ENCODE peak calls at places on chromosomes 7 and 10, in five cellular contexts. C, Y, P, O and B are unnamed samples.

GRCh38 chr10:22700489-22700888 is 13.9 kb downstream of the PIP4K2A start:
- DNase-seq in Y (no peak), C (no peak), O (no peak), P (no peak), B (no peak)

GRCh38 chr10:79050896-79051555 is 17.7 kb upstream of the ZMIZ1 start:
- DNase-seq in C (peak; percentile 56), P (no peak), O (no peak), Y (no peak), B (no peak)

GRCh38 chr7:90771281-90771680 is 175.2 kb downstream of the CDK14 start:
- DNase-seq in C (no peak), O (no peak), Y (no peak), P (no peak), B (no peak)

GRCh38 chr7:158443014-158443687 is 144.5 kb downstream of the PTPRN2 start:
- DNase-seq in P (no peak), C (no peak), O (no peak), Y (no peak), B (no peak)

GRCh38 chr10:123389520-123389919 is 235.3 kb downstream of the BUB3 start:
- DNase-seq in C (no peak), O (no peak), P (no peak), Y (no peak), B (no peak)

GRCh38 chr7:5383314-5384098 is 40.1 kb downstream of the TNRC18 start:
- DNase-seq in C (no peak), O (no peak), Y (no peak), P (no peak), B (no peak)

GRCh38 chr7:21338728-21339164 is 89.1 kb upstream of the SP4 start:
- DNase-seq in P (no peak), Y (no peak), C (no peak), O (no peak), B (no peak)

GRCh38 chr10:24723386-24723787 is 300 bp downstream of the ARHGAP21 start:
- DNase-seq in O (no peak), C (no peak), P (peak; percentile 14), Y (no peak), B (peak; percentile 35)

GRCh38 chr7:133560900-133561299 is 308.0 kb downstream of the EXOC4 start:
- DNase-seq in C (no peak), P (no peak), O (no peak), Y (no peak), B (no peak)

GRCh38 chr10:30502266-30503058 is 68.5 kb downstream of the MAP3K8 start:
- DNase-seq in Y (no peak), C (no peak), P (peak; percentile 35), O (no peak), B (no peak)

GRCh38 chr7:155377837-155378579 is 79.9 kb upstream of the EN2 start:
- DNase-seq in O (no peak), Y (no peak), C (no peak), P (no peak), B (no peak)

GRCh38 chr7:140314571-140315480 is 83.5 kb downstream of the SLC37A3 start:
- DNase-seq in C (no peak), O (no peak), Y (no peak), P (no peak), B (no peak)

GRCh38 chr10:57741751-57742150 is 525.9 kb downstream of the IPMK start:
- DNase-seq in Y (no peak), P (no peak), O (no peak), C (no peak), B (no peak)

GRCh38 chr7:27064169-27064568 is 31.6 kb downstream of the HOXA1 start:
- DNase-seq in C (no peak), O (peak; percentile 13), P (no peak), Y (no peak), B (peak; percentile 70)

GRCh38 chr10:17244712-17245365 is 16.8 kb downstream of the VIM start:
- DNase-seq in O (no peak), P (no peak), Y (no peak), C (no peak), B (no peak)

GRCh38 chr7:3333861-3334260 is 32.8 kb downstream of the SDK1 start:
- DNase-seq in O (no peak), Y (no peak), C (no peak), P (no peak), B (no peak)

GRCh38 chr7:151705744-151706567 is 171.0 kb downstream of the PRKAG2 start:
- DNase-seq in Y (peak; percentile 31), O (no peak), P (no peak), C (no peak), B (peak; percentile 71)

GRCh38 chr10:12613144-12613543 is 263.8 kb downstream of the CAMK1D start:
- DNase-seq in C (no peak), P (no peak), Y (no peak), O (no peak), B (no peak)

GRCh38 chr10:52525761-52526160 is 211.7 kb downstream of the DKK1 start:
- DNase-seq in C (no peak), P (no peak), Y (no peak), O (no peak), B (peak; percentile 61)

GRCh38 chr7:100516135-100516812 is 22.7 kb upstream of the AGFG2 start:
- DNase-seq in P (peak; percentile 34), O (peak; percentile 30), C (no peak), Y (no peak), B (peak; percentile 96)

GRCh38 chr10:5547934-5548660 is 23.3 kb downstream of the CALML3 start:
- DNase-seq in P (no peak), C (peak; percentile 80), O (no peak), Y (no peak), B (peak; percentile 43)

GRCh38 chr10:86376852-86377796 is 10.5 kb upstream of the GRID1 start:
- DNase-seq in O (no peak), Y (peak; percentile 96), C (peak; percentile 89), P (peak; percentile 72), B (peak; percentile 34)

GRCh38 chr7:99563650-99564049 is 5.2 kb downstream of the ZNF655 start:
- DNase-seq in C (no peak), O (no peak), P (no peak), Y (no peak), B (peak; percentile 83)

GRCh38 chr10:30591249-30591670 is 38.3 kb downstream of the LYZL2 start:
- DNase-seq in O (peak; percentile 41), P (peak; percentile 27), Y (peak; percentile 53), C (no peak), B (peak; percentile 37)

GRCh38 chr10:114777415-114777814 is 44.2 kb upstream of the FHIP2A start:
- DNase-seq in Y (no peak), C (no peak), P (no peak), O (no peak), B (no peak)

GRCh38 chr10:34655286-34656170 is 159.6 kb downstream of the PARD3 start:
- DNase-seq in P (no peak), O (peak; percentile 59), Y (peak; percentile 61), C (no peak), B (peak; percentile 74)

GRCh38 chr7:128446306-128446705 is 9.4 kb upstream of the HILPDA start:
- DNase-seq in P (no peak), O (peak; percentile 93), Y (no peak), C (no peak), B (peak; percentile 38)

GRCh38 chr7:137694405-137694804 is 152.4 kb downstream of the DGKI start:
- DNase-seq in Y (no peak), O (no peak), P (no peak), C (no peak), B (peak; percentile 95)

GRCh38 chr10:23146069-23146657 is 45.9 kb upstream of the PTF1A start:
- DNase-seq in Y (no peak), C (no peak), P (no peak), O (no peak), B (no peak)

GRCh38 chr7:137820156-137820555 is 26.6 kb downstream of the DGKI start:
- DNase-seq in Y (no peak), C (no peak), P (no peak), O (no peak), B (no peak)

GRCh38 chr7:157542669-157543021 is 205.8 kb downstream of the DNAJB6 start:
- DNase-seq in C (no peak), O (no peak), P (no peak), Y (no peak), B (no peak)